ENCODE peak calls at places on chromosomes 4 and X, in five cellular contexts. M is lung, A is fibroblast of lung, G is small intestine, P is cardiac muscle cell. J is an unnamed sample. For H3K36me3 and H3K4me1, the result is how much of the 10 kb centered on the place peaks cover.

GRCh38 chr4:15042529-15043167 is 40.4 kb downstream of the CPEB2 start:
- DNase-seq in M (no peak), A (peak), G (no peak), P (no peak), J (no peak)

GRCh38 chrX:44874481-44875184 is 1.6 kb downstream of the KDM6A start:
- DNase-seq in M (peak), A (peak), G (peak), P (peak), J (peak)

GRCh38 chrX:129981207-129981553 is 1.3 kb upstream of the BCORL1 start:
- DNase-seq in M (no peak), A (no peak), G (no peak), P (no peak), J (no peak)

GRCh38 chr4:133493776-133494175 is 344.7 kb downstream of the PCDH10 start:
- DNase-seq in M (no peak), A (peak), G (no peak), P (no peak), J (no peak)

GRCh38 chr4:120893314-120893713 is 29.2 kb downstream of the PRDM5 start:
- DNase-seq in M (no peak), A (no peak), G (no peak), P (no peak), J (no peak)

GRCh38 chr4:2929469-2929868 is 33.7 kb downstream of the NOP14 start:
- DNase-seq in M (no peak), A (no peak), G (no peak), P (no peak), J (no peak)

GRCh38 chr4:52091811-52092210 is 40.7 kb downstream of the SPATA18 start:
- DNase-seq in M (no peak), A (peak), G (no peak), P (no peak), J (no peak)

GRCh38 chr4:118033148-118034060 is 882 bp upstream of the NDST3 start:
- DNase-seq in M (peak), A (peak), G (peak), P (peak), J (no peak)

GRCh38 chr4:156536661-156537060 is 434.9 kb downstream of the PDGFC start:
- DNase-seq in M (no peak), A (peak), G (no peak), P (no peak), J (no peak)

GRCh38 chr4:54439831-54440243 is 210.7 kb downstream of the PDGFRA start:
- DNase-seq in M (peak), A (peak), G (no peak), P (no peak), J (no peak)

GRCh38 chr4:6248394-6248793 is 21.3 kb upstream of the WFS1 start:
- DNase-seq in M (no peak), A (no peak), G (no peak), P (no peak), J (no peak)

GRCh38 chr4:119315036-119315435 is 6.9 kb downstream of the FABP2 start:
- DNase-seq in M (no peak), A (no peak), G (no peak), P (no peak), J (no peak)

GRCh38 chr4:138114434-138114833 is 127.7 kb downstream of the SLC7A11 start:
- DNase-seq in M (no peak), A (no peak), G (no peak), P (no peak), J (no peak)

GRCh38 chr4:37917388-37917787 is 26.5 kb downstream of the TBC1D1 start:
- DNase-seq in M (no peak), A (no peak), G (no peak), P (no peak), J (no peak)

GRCh38 chrX:24466025-24466424 is 939 bp downstream of the PDK3 start:
- DNase-seq in M (no peak), A (no peak), G (no peak), P (no peak), J (no peak)
- H3K27ac ChIP-seq in M (no peak), A (no peak), G (no peak), P (peak), J (peak)

DNA sequence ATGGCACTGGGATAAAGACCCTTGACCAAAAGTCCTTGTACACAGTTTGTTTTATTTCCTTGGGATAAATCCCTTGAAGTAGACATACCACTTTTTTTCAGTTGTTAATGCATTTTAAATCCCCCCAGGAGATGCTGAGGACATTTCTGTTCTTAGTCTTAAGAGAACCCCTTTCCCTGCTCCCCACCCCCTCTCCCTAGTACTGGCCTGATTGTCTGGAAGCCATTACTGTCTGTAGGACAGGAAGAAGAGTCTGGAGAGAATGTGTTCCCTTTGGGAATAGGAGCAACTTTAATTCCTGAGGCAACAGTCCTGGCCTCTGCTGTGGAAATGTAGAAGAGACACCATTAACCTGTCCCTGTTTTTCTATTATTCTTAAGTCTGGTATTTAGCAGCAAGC is 52.3 kb upstream of the TMEM131L start:
- DNase-seq in M (no peak), A (no peak), G (no peak), P (no peak), J (no peak)
- H3K36me3 ChIP-seq in M (under half), A (under half), G (under half), P (under half), J (under half)

GRCh38 chr4:148434075-148434773 is 8.0 kb downstream of the NR3C2 start:
- DNase-seq in M (no peak), A (peak), G (peak), P (no peak), J (no peak)
- H3K4me1 ChIP-seq in M (under half), A (under half), G (under half), P (under half), J (under half)

DNA sequence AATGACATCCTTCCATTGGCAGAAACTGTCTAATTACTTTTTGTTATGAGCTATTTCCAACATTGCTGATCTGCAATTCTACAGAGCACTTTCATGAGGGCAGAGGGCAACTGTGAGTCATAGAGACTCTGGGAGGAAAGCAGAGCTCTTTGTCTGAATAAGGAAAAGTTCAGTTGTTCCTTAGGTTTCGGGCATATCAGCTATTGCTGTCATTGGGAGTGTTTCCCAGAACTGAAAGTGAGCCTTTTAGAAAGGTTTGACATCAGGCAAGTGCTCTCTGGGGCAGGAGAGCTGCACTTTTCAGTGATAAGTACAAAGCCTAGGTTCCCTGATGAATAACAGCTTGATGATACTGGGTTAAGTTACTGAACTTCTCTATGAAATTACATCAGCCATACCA is 119.2 kb upstream of the EDNRA start:
- DNase-seq in M (peak), A (peak), G (peak), P (peak), J (no peak)
- H3K27ac ChIP-seq in M (no peak), A (peak), G (peak), P (peak), J (no peak)

GRCh38 chr4:1898681-1899080 is 27.5 kb downstream of the NSD2 start:
- DNase-seq in M (no peak), A (no peak), G (no peak), P (no peak), J (no peak)

GRCh38 chr4:1895489-1895888 is 24.3 kb downstream of the NSD2 start:
- DNase-seq in M (no peak), A (no peak), G (no peak), P (no peak), J (no peak)

GRCh38 chr4:1898007-1898406 is 26.8 kb downstream of the NSD2 start:
- DNase-seq in M (no peak), A (no peak), G (no peak), P (no peak), J (no peak)

GRCh38 chr4:1896658-1896991 is 25.4 kb downstream of the NSD2 start:
- DNase-seq in M (no peak), A (no peak), G (no peak), P (no peak), J (no peak)

GRCh38 chr4:1895971-1896657 is 24.9 kb downstream of the NSD2 start:
- DNase-seq in M (no peak), A (no peak), G (no peak), P (no peak), J (no peak)
- H3K36me3 ChIP-seq in M (under half), A (under half), G (under half), P (under half), J (under half)

DNA sequence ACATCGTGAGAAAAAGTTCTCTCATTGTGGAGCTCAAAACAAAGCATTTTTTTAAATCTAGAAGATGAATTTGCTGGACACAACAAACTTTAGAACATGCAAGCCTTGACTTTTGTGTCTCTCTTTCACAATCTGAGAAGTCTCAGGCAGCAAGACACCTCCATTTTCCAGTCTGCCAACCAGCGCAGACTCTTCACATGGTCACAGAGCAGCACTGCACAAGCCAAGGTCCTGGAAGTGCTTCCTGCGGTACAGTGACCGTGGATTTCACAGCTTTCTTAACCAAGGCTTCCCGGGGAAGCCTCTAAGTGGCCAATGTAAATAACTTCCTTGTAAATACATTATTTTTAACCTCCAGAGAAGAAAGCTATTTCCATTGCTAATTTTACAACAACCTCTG is 31.3 kb downstream of the ZNF827 start:
- DNase-seq in M (no peak), A (no peak), G (no peak), P (no peak), J (no peak)
- H3K4me1 ChIP-seq in M (under half), A (under half), G (under half), P (under half), J (under half)

GRCh38 chr4:76212301-76212700 is 1.3 kb downstream of the SCARB2 start:
- DNase-seq in M (no peak), A (peak), G (no peak), P (no peak), J (no peak)
- H3K27ac ChIP-seq in M (peak), A (peak), G (peak), P (peak), J (peak)

GRCh38 chr4:8463811-8464210 is 23.2 kb downstream of the TRMT44 start:
- DNase-seq in M (no peak), A (no peak), G (no peak), P (no peak), J (no peak)

GRCh38 chr4:8465615-8466611 is 25.3 kb downstream of the TRMT44 start:
- DNase-seq in M (no peak), A (no peak), G (no peak), P (no peak), J (no peak)

GRCh38 chr4:8461616-8462015 is 21.0 kb downstream of the TRMT44 start:
- DNase-seq in M (no peak), A (no peak), G (no peak), P (no peak), J (no peak)

GRCh38 chr4:8467016-8467415 is 26.4 kb downstream of the TRMT44 start:
- DNase-seq in M (no peak), A (no peak), G (no peak), P (no peak), J (no peak)

DNA sequence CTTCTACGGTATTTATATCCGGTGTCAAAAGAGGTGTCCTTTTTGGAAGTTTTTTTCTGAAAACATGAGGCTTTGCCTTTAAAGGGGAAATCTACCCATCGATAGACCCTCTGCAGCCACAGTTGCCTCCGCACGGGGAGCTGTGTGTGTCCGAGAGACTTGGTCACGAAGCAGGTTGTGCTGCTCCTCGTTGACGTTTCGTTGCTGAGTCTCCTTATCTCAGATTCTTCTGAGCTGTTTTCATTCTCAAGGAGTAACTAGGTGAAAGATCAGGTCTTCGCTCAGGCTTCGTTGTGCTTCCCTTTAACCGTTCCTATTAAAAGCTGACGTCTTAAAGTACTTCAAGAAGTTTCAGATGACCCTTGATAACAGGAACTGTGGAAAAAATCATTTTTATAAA is 23.8 kb downstream of the TRMT44 start:
- DNase-seq in M (no peak), A (no peak), G (no peak), P (no peak), J (no peak)
- H3K36me3 ChIP-seq in M (under half), A (under half), G (under half), P (under half), J (under half)

DNA sequence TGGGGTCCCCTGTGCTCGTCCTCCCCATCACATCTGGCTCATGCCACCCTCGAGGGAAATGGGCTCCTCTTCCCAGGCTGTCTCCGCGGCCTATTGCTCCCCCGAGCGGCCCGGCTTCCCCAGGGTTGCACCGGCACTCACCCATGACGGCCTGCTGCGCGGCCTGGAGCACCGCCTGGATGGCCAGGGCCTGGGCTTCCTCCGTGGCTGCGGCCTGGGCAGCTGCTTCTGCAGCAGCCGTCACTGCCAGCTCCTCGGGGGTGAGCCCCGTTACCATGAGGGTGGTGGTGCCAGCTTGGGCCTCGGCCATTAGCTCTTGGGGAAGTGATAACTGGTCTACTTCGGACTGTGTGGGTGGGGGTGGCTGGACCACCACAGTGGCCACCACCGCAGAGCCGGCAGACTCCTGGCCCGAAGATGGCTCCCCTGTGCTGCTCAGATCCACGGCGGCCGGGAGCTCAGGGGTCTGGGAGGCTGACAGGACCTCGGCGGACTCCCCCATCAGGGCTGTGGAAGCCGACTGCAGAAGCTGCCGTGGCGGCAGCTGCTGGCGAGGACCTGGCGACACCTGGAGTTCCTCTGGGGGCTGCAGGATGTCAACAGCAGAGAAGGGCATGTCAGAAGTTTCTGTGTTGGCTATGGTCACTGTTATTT is 8.1 kb upstream of the RENBP start:
- DNase-seq in M (no peak), A (no peak), G (no peak), P (no peak), J (no peak)
- H3K4me1 ChIP-seq in M (under half), A (under half), G (under half), P (under half), J (under half)